ENCODE peak calls at places on chromosomes 13 and 19, in four cellular contexts. T is heart left ventricle, K is adrenal gland, L is uterus. O is an unnamed sample. For H3K27me3 and H3K4me1, the result is how much of the 10 kb centered on the place peaks cover.

GRCh38 chr13:78599911-78600310 is 3.4 kb downstream of the POU4F1 start:
- DNase-seq in T (no peak), L (no peak), K (no peak), O (no peak)

GRCh38 chr13:112994781-112995355 is 25.9 kb downstream of the MCF2L start:
- DNase-seq in T (no peak), K (no peak), L (no peak), O (no peak)

GRCh38 chr13:46624821-46625220 is 71.9 kb downstream of the LRCH1 start:
- DNase-seq in T (no peak), L (no peak), K (no peak), O (no peak)

GRCh38 chr13:40164137-40164536 is 502.3 kb downstream of the FOXO1 start:
- DNase-seq in K (peak), L (no peak), T (no peak), O (no peak)

GRCh38 chr13:29605860-29606526 is 10.5 kb upstream of the SLC7A1 start:
- DNase-seq in K (peak), L (no peak), T (peak), O (no peak)

GRCh38 chr19:56125806-56126590 is 4.9 kb upstream of the ZNF787 start:
- DNase-seq in T (no peak), K (no peak), L (no peak), O (peak)

GRCh38 chr13:51004111-51004865 is 94.7 kb downstream of the RNASEH2B start:
- DNase-seq in K (no peak), T (no peak), L (no peak), O (no peak)

GRCh38 chr13:100620792-100621191 is 32.2 kb upstream of the GGACT start:
- DNase-seq in T (no peak), K (no peak), L (no peak), O (no peak)

GRCh38 chr13:76994281-76994680 is 2.4 kb downstream of the CLN5 start:
- DNase-seq in K (no peak), T (no peak), L (no peak), O (no peak)

DNA sequence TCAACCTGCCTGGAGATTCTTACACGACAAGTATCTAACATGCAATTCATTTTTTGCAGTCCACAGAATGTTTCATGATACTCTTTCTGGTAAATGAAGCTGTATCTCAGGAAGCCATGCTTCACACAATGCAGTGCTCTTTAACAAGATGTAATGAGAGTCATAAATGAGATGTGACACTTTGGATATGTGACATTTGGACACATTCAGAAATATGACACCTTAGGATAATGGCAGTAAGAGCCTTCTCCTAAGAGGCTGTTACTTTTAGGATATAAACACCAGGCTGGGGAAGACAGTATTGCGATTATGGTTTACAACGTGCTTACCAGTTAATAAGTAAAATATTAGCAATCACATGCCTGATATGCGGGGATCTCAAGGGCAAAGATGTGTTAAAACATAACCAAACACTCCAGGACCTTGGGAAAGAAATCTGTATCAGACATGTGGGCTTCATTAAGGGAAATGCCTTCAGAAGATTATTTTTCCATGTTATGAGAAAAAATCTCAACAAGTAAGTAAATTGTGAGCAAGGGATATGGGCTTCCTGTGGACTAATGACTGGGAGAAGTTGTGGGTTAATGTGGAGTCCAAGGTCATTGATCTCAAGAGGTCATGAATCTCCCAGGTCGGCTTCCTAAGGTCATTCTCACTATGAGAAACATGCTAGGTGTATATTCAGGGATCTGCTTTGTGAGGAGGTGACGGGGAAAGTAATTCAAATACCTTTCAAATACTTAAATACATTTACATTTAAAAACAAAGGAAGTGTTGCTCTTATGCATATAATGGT is 105.3 kb downstream of the STARD13 start:
- DNase-seq in T (no peak), L (no peak), K (no peak), O (no peak)
- H3K27me3 ChIP-seq in T (under half), L (under half), K (under half), O (under half)

DNA sequence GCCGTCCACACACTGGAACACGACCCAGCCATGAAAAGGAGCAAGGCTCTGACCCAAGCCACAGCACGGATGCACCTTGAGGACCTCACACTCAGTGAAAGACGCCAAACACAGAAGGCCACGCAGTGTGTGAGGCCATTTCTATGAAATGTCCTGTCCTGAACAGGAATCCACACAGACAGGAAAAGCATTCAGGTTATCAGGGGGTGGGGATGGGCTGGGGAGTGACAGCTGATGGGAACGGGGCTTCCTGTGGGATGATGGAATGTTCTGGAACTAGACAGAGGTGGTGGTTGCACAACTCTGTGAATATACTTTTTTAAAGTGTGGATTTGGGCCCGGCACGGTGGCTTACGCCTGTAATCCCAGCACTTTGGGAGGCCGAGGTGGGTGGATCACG is 30.6 kb downstream of the GPX4 start:
- DNase-seq in T (no peak), L (no peak), K (no peak), O (no peak)
- H3K4me1 ChIP-seq in T (under half), L (under half), K (under half), O (under half)

DNA sequence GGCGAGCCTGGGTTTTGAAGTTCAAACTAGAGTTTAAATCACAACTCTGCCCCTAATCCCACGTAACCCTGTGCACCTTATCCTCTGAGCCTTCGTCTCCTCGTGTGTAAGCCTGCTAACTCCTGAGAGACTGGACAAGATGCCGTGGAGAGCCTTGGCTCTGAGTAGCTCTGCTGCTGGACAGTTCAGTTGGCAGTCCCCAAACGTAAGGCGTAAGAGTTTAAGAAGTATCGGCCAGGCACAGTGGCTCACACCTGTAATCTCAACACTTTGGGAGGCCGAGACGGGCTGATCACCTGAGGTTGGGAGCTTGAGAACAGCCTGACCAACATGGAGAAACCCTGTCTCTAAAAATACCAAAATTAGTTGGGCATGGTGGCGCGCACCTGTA is 4.7 kb upstream of the CD79A start:
- DNase-seq in L (no peak), T (no peak), K (no peak), O (no peak)
- TF ChIP-seq POLR2A in L (no peak), T (no peak), K (no peak), O (no peak)

DNA sequence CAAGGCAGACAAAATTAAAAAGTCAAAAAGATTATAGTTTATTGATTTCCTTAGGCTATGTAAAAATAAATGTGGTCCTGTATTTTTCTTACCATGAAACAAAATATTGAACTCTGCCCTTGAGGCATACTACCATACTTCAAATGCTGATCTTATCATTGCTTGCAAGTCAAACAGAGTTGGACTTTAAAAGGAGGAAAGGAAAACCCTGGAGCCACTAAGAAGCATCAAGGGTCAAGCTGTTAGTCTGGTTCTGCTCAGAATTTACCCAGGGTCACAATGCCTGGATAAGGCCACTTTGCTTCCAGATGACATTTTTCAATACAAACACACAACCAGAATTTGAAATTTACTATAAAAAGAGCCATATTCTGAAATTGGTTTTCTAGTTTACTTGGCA is 2.2 kb upstream of the FREM2 start:
- DNase-seq in K (no peak), L (no peak), T (no peak), O (no peak)
- H3K27me3 ChIP-seq in K (under half), L (under half), T (under half), O (under half)

GRCh38 chr19:46860125-46860845 is 512 bp upstream of the ARHGAP35 start:
- DNase-seq in T (peak), K (peak), L (peak), O (peak)
- H3K4me1 ChIP-seq in T (under half), K (under half), L (under half), O (half or more)

DNA sequence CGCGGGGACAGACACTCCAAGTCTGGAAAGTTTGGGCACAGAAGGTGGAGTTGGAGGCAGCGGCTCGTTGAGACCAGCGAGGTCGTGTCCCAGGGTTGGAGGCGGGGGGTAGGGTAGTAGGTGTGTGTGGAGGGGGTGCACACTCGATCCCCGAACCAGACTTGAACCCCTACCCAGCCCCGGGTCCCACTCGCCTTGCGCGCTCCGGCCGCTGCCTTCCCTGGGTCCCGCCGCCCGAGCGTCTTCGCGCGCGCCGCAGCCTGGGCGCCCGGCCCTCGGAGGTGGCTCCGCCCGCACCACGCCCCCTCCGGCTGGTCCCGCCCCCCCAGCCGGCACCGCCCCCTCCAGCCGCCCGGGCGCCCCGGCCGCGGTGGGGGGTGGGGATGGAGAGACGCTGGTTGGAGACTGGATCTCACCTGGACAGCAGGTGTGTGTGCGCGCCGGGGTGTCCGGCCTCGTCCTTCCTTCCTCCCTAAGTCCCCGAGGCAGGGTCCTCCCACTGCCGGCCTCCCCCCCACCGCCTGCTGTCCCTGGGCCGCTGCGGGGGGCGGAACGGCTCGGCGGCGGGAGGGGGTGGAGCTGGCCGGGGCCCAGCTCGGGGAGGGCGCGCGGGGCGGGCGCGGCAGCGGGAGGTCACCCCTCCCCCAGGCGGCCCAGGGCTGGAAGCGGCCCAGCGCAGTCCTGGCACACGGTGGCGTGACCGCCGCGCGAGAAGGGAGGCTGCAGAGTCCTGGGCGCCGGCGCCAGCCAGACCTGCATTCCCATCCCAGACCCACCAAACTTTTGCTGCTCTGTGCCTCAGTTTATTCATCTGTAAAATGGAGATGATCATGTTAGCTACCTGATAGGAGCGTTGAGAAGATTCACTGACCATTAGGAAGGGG is at the start of gene KANK2:
- DNase-seq in K (peak), T (peak), L (peak), O (peak)
- TF ChIP-seq POLR2A in K (no peak), T (peak), L (peak), O (peak)

O was measured in body of pancreas.